ENCODE peak calls at places on chromosomes 6 and 20, in five cellular contexts. G is pancreas; Y is naive thymus-derived CD4-positive, alpha-beta T cell; N is psoas muscle; J is mesenchymal stem cell. T is an unnamed sample. For H3K4me1, the result is how much of the 10 kb centered on the place peaks cover.

GRCh38 chr6:129966125-129966524 is 52.3 kb upstream of the L3MBTL3 start:
- DNase-seq in J (peak), Y (no peak), G (no peak), N (no peak), T (no peak)

GRCh38 chr6:17621003-17621402 is 20.9 kb downstream of the FAM8A1 start:
- DNase-seq in Y (no peak), N (no peak), G (no peak), J (no peak), T (no peak)

GRCh38 chr20:23419995-23420901 is 1.0 kb downstream of the NAPB start:
- DNase-seq in N (peak), G (peak), J (peak), Y (peak), T (no peak)

GRCh38 chr6:15114061-15114460 is 131.8 kb upstream of the JARID2 start:
- DNase-seq in N (no peak), J (no peak), G (peak), Y (no peak), T (no peak)

GRCh38 chr6:108252055-108252454 is 8.8 kb downstream of the SNX3 start:
- DNase-seq in N (no peak), J (no peak), Y (no peak), G (no peak), T (no peak)

GRCh38 chr20:23042270-23042669 is 7.2 kb downstream of the SSTR4 start:
- DNase-seq in J (no peak), Y (no peak), G (no peak), N (no peak), T (peak)

GRCh38 chr6:55445648-55446204 is 118.5 kb downstream of the GFRAL start:
- DNase-seq in J (peak), G (no peak), Y (no peak), N (no peak), T (no peak)

GRCh38 chr6:43405354-43405753 is 22.0 kb upstream of the ABCC10 start:
- DNase-seq in Y (no peak), N (no peak), G (no peak), J (peak), T (no peak)

GRCh38 chr6:23980965-23981364 is 145.1 kb upstream of the NRSN1 start:
- DNase-seq in J (no peak), G (no peak), Y (no peak), N (no peak), T (no peak)

GRCh38 chr6:128047989-128048388 is 147.1 kb upstream of the THEMIS start:
- DNase-seq in Y (no peak), N (no peak), G (no peak), J (no peak), T (no peak)

GRCh38 chr20:35515949-35516645 is 13.4 kb downstream of the C20orf173 start:
- DNase-seq in G (no peak), N (no peak), Y (no peak), J (peak), T (no peak)

GRCh38 chr6:112007805-112008204 is 46.1 kb upstream of the CCN6 start:
- DNase-seq in Y (no peak), N (no peak), G (no peak), J (peak), T (no peak)

GRCh38 chr6:148746363-148747144 is at the start of gene UST:
- DNase-seq in Y (peak), G (peak), J (peak), N (peak), T (peak)

GRCh38 chr6:5115168-5115567 is 30.0 kb downstream of the PPP1R3G start:
- DNase-seq in J (no peak), N (no peak), Y (no peak), G (no peak), T (no peak)

GRCh38 chr20:51698252-51698651 is 69.9 kb downstream of the ATP9A start:
- DNase-seq in Y (no peak), N (no peak), G (no peak), J (no peak), T (no peak)

GRCh38 chr20:63477061-63477616 is 4.7 kb upstream of the KCNQ2 start:
- DNase-seq in N (no peak), J (no peak), G (no peak), Y (no peak), T (no peak)

GRCh38 chr6:148240463-148240845 is 102.2 kb upstream of the SASH1 start:
- DNase-seq in Y (no peak), N (no peak), J (peak), G (no peak), T (no peak)

GRCh38 chr6:137878810-137879285 is 11.8 kb downstream of the TNFAIP3 start:
- DNase-seq in Y (no peak), N (peak), G (no peak), J (peak), T (no peak)

GRCh38 chr6:137877113-137877512 is 10.1 kb downstream of the TNFAIP3 start:
- DNase-seq in Y (no peak), G (no peak), J (no peak), N (no peak), T (no peak)

GRCh38 chr6:137879301-137879700 is 12.2 kb downstream of the TNFAIP3 start:
- DNase-seq in G (no peak), Y (no peak), J (no peak), N (no peak), T (no peak)

GRCh38 chr6:137876547-137876946 is 9.5 kb downstream of the TNFAIP3 start:
- DNase-seq in J (no peak), G (no peak), N (no peak), Y (no peak), T (no peak)

DNA sequence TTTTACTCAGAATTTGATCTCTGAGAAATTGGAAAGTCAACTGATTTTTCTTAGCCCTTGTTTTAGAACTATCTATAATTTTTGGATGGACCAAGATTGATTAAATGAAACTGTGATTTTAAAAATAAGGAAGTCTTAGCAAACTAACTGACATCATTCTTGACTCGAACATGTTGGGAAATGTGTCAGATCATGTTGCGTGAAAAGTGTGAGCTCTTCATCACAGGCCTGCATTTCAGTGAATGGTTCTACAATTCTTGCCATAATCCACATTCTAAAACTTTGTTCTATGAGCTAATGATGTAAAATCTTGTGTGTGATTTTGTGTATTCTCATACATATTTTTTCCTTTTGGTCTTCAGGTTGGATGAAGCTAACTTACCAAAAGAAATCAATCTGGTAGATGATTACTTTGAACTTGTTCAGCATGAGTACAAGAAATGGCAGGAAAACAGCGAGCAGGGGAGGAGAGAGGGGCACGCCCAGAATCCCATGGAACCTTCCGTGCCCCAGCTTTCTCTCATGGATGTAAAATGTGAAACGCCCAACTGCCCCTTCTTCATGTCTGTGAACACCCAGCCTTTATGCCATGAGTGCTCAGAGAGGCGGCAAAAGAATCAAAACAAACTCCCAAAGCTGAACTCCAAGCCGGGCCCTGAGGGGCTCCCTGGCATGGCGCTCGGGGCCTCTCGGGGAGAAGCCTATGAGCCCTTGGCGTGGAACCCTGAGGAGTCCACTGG is 11.2 kb downstream of the TNFAIP3 start:
- DNase-seq in J (no peak), Y (no peak), G (no peak), N (no peak), T (no peak)
- H3K27ac ChIP-seq in J (no peak), Y (no peak), G (no peak), N (no peak), T (peak)

GRCh38 chr6:105621564-105622175 is 218.8 kb upstream of the PREP start:
- DNase-seq in G (no peak), N (no peak), J (no peak), Y (no peak), T (no peak)
- H3K4me1 ChIP-seq in G (under half), N (under half), J (under half), Y (under half), T (under half)

DNA sequence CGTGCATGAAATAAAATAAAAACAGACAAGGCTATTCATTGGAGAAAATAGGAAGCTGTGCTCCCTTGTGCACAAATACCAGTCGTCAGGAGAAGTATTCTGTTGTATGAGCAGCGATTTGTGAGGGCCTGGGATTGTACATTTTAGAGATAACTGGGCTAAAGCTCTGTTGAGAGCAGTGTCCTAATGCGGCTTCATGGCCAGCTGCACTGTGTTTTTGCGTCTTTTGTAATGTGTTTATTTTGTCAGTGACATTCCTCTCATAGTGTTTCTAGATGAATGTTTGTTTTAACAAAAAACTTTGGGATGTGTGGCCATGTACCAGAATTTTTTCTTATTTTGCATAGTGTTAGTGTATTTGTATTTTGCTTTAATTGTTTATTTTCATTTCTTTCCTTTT is 14.8 kb downstream of the ERMARD start:
- DNase-seq in N (no peak), G (no peak), J (no peak), Y (no peak), T (no peak)
- H3K27ac ChIP-seq in N (no peak), G (no peak), J (no peak), Y (no peak), T (no peak)

DNA sequence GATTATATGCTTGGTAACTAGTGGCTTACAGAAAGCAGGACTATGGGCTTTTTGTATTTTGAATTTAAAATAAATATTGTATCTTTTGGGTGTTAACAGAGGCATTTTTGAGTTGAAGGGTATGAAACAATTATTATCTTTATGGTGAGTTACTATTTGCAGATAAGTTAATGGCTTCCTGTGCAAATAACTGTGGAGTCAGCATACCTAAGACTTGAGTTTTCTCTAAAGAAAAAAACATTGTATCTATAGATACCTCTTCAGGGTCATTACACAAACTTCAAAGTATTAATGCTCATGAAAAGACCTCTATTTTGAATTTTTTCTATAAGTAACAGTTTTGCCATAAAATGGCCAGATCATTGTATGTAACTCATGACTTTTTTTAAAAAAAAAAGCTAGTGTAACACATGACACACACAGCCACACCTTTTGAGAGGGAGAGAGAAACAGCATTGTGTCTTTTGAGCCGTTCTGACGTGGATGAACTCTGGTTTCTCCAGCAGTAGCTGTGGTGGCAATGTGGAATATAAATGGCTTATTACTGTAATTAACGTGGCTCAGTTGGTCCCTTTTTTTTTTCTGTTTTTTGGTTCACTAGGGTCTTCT is 36.3 kb downstream of the PLEKHG1 start:
- DNase-seq in N (no peak), G (no peak), Y (no peak), J (no peak), T (no peak)
- H3K4me1 ChIP-seq in N (under half), G (under half), Y (under half), J (under half), T (under half)

GRCh38 chr6:11845664-11846577 is 67.3 kb upstream of the ADTRP start:
- DNase-seq in J (no peak), G (no peak), Y (no peak), N (no peak), T (no peak)
- H3K27ac ChIP-seq in J (no peak), G (no peak), Y (no peak), N (no peak), T (no peak)

DNA sequence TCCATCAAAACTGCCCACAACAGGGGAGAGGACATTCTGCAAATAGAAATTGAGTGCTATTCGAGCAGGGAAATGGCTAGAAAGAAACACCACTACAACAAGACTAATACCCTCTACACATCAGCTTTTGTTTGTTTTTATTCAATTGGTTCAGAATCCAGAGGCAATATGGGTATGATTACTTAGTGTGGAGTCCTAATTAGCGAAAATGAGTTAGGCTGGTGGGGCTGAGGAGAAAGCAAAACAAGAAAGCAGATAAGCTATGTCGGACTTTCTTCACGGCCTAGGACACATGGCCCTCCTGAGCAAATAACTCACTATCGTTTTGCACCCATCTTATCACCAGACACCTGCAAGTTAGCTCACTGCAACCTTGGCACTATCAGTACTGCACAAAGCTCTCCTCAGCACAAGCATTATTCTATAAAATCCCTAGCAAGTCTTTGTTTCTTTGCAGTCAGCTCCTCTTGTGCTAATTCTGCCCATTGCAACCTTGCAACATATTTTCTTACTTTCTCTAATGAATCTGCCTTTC is 31.3 kb upstream of the SH3BGRL2 start:
- DNase-seq in Y (no peak), J (no peak), N (no peak), G (no peak), T (no peak)
- H3K4me1 ChIP-seq in Y (under half), J (under half), N (under half), G (under half), T (under half)

T was measured in ascending aorta.